ENCODE peak calls at places on chromosomes 11 and 22, in nine cellular contexts. B, K, Y, J, V, N, E, L and Z are unnamed samples.

GRCh38 chr11:11979487-11980117 is 28.8 kb downstream of the DKK3 start:
- DNase-seq in B (peak), K (peak), Y (peak), J (no peak), V (peak), N (no peak), E (peak), L (peak), Z (peak)

GRCh38 chr11:27830206-27830605 is 130.0 kb upstream of the BDNF start:
- DNase-seq in B (no peak), K (no peak), Y (no peak), J (no peak), V (no peak), N (no peak), E (no peak), L (no peak), Z (no peak)

GRCh38 chr11:107825875-107826274 is 32.7 kb downstream of the SLC35F2 start:
- DNase-seq in B (no peak), K (no peak), Y (no peak), J (no peak), V (no peak), N (no peak), E (no peak), L (no peak), Z (no peak)

GRCh38 chr22:39486951-39487825 is 14.9 kb upstream of the MIEF1 start:
- DNase-seq in B (no peak), K (no peak), Y (no peak), J (no peak), V (no peak), N (no peak), E (peak), L (no peak), Z (no peak)

GRCh38 chr11:35619030-35619753 is 932 bp downstream of the FJX1 start:
- DNase-seq in B (peak), K (peak), Y (no peak), J (peak), V (peak), N (peak), E (peak), L (no peak), Z (peak)

GRCh38 chr11:134753805-134754130 is 341.7 kb upstream of the B3GAT1 start:
- DNase-seq in B (no peak), K (no peak), Y (no peak), J (no peak), V (no peak), N (peak), E (no peak), L (no peak), Z (no peak)

GRCh38 chr11:5596611-5597201 is at the start of gene TRIM6:
- DNase-seq in B (peak), K (peak), Y (no peak), J (no peak), V (peak), N (no peak), E (peak), L (peak), Z (peak)

GRCh38 chr11:108597736-108598355 is 4.3 kb upstream of the EXPH5 start:
- DNase-seq in B (no peak), K (no peak), Y (no peak), J (no peak), V (no peak), N (no peak), E (no peak), L (no peak), Z (peak)

GRCh38 chr11:83259559-83259958 is 26.6 kb downstream of the CCDC90B start:
- DNase-seq in B (no peak), K (no peak), Y (no peak), J (no peak), V (no peak), N (no peak), E (no peak), L (no peak), Z (no peak)

GRCh38 chr11:69265911-69266510 is 27.9 kb upstream of the MYEOV start:
- DNase-seq in B (no peak), K (no peak), Y (no peak), J (no peak), V (no peak), N (no peak), E (no peak), L (no peak), Z (no peak)